ENCODE peak calls at places on chromosomes 12 and 14, in six cellular contexts. One of them, this sample, is unnamed.

GRCh38 chr12:106956048-106956935 is 585 bp downstream of the TMEM263 start:
- DNase-seq in body of pancreas: peak
- DNase-seq in prostate gland: peak
- DNase-seq in tibial nerve: peak
- DNase-seq in uterus: peak
- DNase-seq in A549: peak
- DNase-seq in this sample: peak

GRCh38 chr12:6376079-6376941 is 947 bp upstream of the SCNN1A start:
- DNase-seq in tibial nerve: peak
- DNase-seq in A549: peak
- DNase-seq in uterus: peak
- DNase-seq in body of pancreas: peak
- DNase-seq in prostate gland: peak
- DNase-seq in this sample: no peak

GRCh38 chr12:71004578-71004977 is 84.0 kb upstream of the PTPRR start:
- DNase-seq in A549: no peak
- DNase-seq in prostate gland: no peak
- DNase-seq in uterus: no peak
- DNase-seq in body of pancreas: no peak
- DNase-seq in tibial nerve: no peak
- DNase-seq in this sample: no peak

GRCh38 chr12:57372233-57372632 is 58.6 kb downstream of the R3HDM2 start:
- DNase-seq in A549: peak
- DNase-seq in uterus: no peak
- DNase-seq in body of pancreas: peak
- DNase-seq in tibial nerve: no peak
- DNase-seq in prostate gland: no peak
- DNase-seq in this sample: no peak

GRCh38 chr12:103771466-103771865 is 69.6 kb downstream of the NT5DC3 start:
- DNase-seq in uterus: peak
- DNase-seq in body of pancreas: peak
- DNase-seq in prostate gland: no peak
- DNase-seq in tibial nerve: no peak
- DNase-seq in A549: peak
- DNase-seq in this sample: no peak

GRCh38 chr14:69658664-69659261 is 47.4 kb downstream of the SUSD6 start:
- DNase-seq in A549: no peak
- DNase-seq in tibial nerve: no peak
- DNase-seq in uterus: no peak
- DNase-seq in prostate gland: no peak
- DNase-seq in body of pancreas: no peak
- DNase-seq in this sample: no peak

GRCh38 chr14:99596071-99596627 is 7.9 kb downstream of the CCDC85C start:
- DNase-seq in tibial nerve: no peak
- DNase-seq in A549: no peak
- DNase-seq in prostate gland: peak
- DNase-seq in uterus: no peak
- DNase-seq in body of pancreas: peak
- DNase-seq in this sample: no peak

GRCh38 chr12:79547735-79548347 is 142.9 kb downstream of the PAWR start:
- DNase-seq in body of pancreas: peak
- DNase-seq in prostate gland: peak
- DNase-seq in A549: peak
- DNase-seq in uterus: peak
- DNase-seq in tibial nerve: no peak
- DNase-seq in this sample: peak

GRCh38 chr12:122726056-122726558 is 4.5 kb downstream of the HCAR1 start:
- DNase-seq in tibial nerve: no peak
- DNase-seq in uterus: no peak
- DNase-seq in prostate gland: peak
- DNase-seq in A549: no peak
- DNase-seq in body of pancreas: no peak
- DNase-seq in this sample: no peak

GRCh38 chr14:70785556-70785955 is 23.8 kb downstream of the MAP3K9 start:
- DNase-seq in tibial nerve: no peak
- DNase-seq in body of pancreas: no peak
- DNase-seq in prostate gland: no peak
- DNase-seq in A549: no peak
- DNase-seq in uterus: no peak
- DNase-seq in this sample: no peak

GRCh38 chr14:103064978-103065377 is 7.6 kb upstream of the CDC42BPB start:
- DNase-seq in A549: no peak
- DNase-seq in body of pancreas: no peak
- DNase-seq in prostate gland: no peak
- DNase-seq in uterus: no peak
- DNase-seq in tibial nerve: no peak
- DNase-seq in this sample: no peak

GRCh38 chr12:46268349-46268616 is 560 bp downstream of the SLC38A1 start:
- DNase-seq in prostate gland: no peak
- DNase-seq in tibial nerve: no peak
- DNase-seq in A549: no peak
- DNase-seq in uterus: no peak
- DNase-seq in body of pancreas: no peak
- DNase-seq in this sample: no peak

GRCh38 chr12:46268617-46269428 is at the start of gene SLC38A1:
- DNase-seq in A549: peak
- DNase-seq in prostate gland: peak
- DNase-seq in tibial nerve: peak
- DNase-seq in body of pancreas: peak
- DNase-seq in uterus: peak
- DNase-seq in this sample: peak

GRCh38 chr12:46266869-46267617 is 1.8 kb downstream of the SLC38A1 start:
- DNase-seq in tibial nerve: no peak
- DNase-seq in uterus: peak
- DNase-seq in body of pancreas: peak
- DNase-seq in prostate gland: peak
- DNase-seq in A549: peak
- DNase-seq in this sample: peak

GRCh38 chr12:46266382-46266791 is 2.5 kb downstream of the SLC38A1 start:
- DNase-seq in body of pancreas: no peak
- DNase-seq in tibial nerve: no peak
- DNase-seq in uterus: peak
- DNase-seq in prostate gland: no peak
- DNase-seq in A549: peak
- DNase-seq in this sample: peak

GRCh38 chr12:46267618-46268348 is 1.1 kb downstream of the SLC38A1 start:
- DNase-seq in body of pancreas: peak
- DNase-seq in prostate gland: peak
- DNase-seq in uterus: no peak
- DNase-seq in A549: no peak
- DNase-seq in tibial nerve: no peak
- DNase-seq in this sample: peak
- TF ChIP-seq POLR2A in body of pancreas: peak
- TF ChIP-seq POLR2A in prostate gland: no peak
- TF ChIP-seq POLR2A in uterus: no peak
- TF ChIP-seq POLR2A in A549: no peak
- TF ChIP-seq POLR2A in tibial nerve: no peak
- TF ChIP-seq POLR2A in this sample: no peak

DNA sequence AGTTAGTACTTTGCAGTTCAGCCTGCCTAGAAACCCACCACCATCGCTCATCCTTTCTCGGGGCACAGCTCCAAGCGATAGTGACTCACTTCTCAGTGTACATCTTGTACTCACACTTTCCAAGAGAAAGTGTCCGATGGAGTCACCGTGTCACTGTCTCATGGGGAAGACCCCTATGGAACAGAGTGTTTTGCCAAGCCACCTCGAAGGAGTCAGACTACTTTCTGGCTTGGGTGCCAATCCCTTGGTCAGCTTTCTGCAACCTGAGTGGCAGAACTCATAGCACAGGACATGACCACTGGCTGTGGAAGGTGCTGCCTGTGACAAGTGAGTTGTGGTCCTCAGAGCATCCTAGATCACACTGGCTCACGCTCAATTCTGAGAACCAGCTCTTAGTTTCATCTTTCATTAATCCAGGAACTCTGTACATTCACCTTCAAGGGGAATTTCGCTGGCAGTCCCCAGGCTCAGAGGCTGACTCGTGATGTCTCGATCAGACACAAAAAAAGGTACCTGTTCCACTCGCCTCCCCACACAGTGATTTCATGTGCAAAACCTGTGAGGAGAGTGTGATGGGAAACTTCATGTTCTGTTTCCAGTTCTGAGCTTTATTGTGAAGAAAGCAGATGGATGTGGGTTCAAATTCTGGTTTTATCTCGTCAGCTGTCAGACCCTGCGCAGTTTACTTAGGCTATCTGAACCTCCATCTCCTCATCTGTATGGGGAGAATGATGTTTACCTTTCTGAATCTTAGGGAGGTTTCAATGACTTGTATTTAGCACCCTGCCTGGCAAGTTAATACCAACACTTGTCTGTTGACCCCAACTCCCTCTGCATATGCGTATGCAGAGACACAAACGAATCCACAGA is 127.3 kb upstream of the CCND2 start:
- DNase-seq in A549: no peak
- DNase-seq in body of pancreas: no peak
- DNase-seq in prostate gland: no peak
- DNase-seq in uterus: no peak
- DNase-seq in tibial nerve: no peak
- DNase-seq in this sample: peak
- TF ChIP-seq POLR2A in A549: no peak
- TF ChIP-seq POLR2A in body of pancreas: no peak
- TF ChIP-seq POLR2A in prostate gland: no peak
- TF ChIP-seq POLR2A in uterus: no peak
- TF ChIP-seq POLR2A in tibial nerve: no peak
- TF ChIP-seq POLR2A in this sample: no peak

GRCh38 chr12:49034287-49034622 is 15.7 kb upstream of the PRKAG1 start:
- DNase-seq in prostate gland: no peak
- DNase-seq in A549: no peak
- DNase-seq in body of pancreas: no peak
- DNase-seq in uterus: no peak
- DNase-seq in tibial nerve: no peak
- DNase-seq in this sample: no peak

GRCh38 chr12:49031573-49032161 is 13.1 kb upstream of the PRKAG1 start:
- DNase-seq in uterus: no peak
- DNase-seq in A549: no peak
- DNase-seq in tibial nerve: no peak
- DNase-seq in body of pancreas: no peak
- DNase-seq in prostate gland: no peak
- DNase-seq in this sample: no peak

GRCh38 chr12:49032679-49033447 is 14.3 kb upstream of the PRKAG1 start:
- DNase-seq in uterus: no peak
- DNase-seq in body of pancreas: no peak
- DNase-seq in tibial nerve: no peak
- DNase-seq in A549: no peak
- DNase-seq in prostate gland: no peak
- DNase-seq in this sample: no peak

GRCh38 chr12:49032276-49032675 is 13.7 kb upstream of the PRKAG1 start:
- DNase-seq in prostate gland: no peak
- DNase-seq in uterus: no peak
- DNase-seq in tibial nerve: no peak
- DNase-seq in A549: no peak
- DNase-seq in body of pancreas: no peak
- DNase-seq in this sample: no peak

DNA sequence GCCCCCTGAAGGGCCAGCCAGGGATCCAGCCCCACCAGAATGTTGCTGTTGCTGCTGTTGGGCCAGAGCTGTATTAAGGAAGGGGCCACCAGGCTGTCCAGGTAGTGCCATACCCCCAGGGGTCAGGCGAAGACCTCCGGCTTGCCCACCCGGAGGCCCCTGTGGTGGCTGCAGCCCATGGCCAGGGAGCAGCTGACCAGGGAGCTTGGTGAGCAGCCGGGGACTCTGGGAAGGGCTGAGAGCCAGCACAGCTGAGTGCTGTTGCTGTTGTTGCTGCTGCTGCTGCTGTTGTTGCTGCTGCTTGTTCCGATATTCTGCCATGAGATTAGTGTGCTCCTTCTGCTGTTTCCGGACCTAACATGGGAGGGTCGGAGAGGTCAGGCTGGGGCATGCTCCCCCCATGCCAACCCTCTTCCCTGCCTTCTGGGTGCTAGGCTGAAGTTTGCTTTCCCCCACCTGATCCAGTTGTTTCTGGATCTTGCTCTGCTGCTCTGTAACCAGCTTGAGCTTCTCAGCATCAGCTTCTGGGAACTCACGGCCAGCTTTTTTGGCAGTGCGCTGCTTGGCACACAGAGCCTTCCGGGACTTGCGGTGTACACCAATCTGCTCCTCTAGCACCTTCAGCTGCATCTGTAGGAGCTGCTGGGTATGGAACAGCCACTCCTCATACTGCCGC is 15.2 kb upstream of the PRKAG1 start:
- DNase-seq in body of pancreas: no peak
- DNase-seq in A549: no peak
- DNase-seq in prostate gland: no peak
- DNase-seq in tibial nerve: no peak
- DNase-seq in uterus: no peak
- DNase-seq in this sample: no peak
- TF ChIP-seq POLR2A in body of pancreas: no peak
- TF ChIP-seq POLR2A in A549: no peak
- TF ChIP-seq POLR2A in prostate gland: no peak
- TF ChIP-seq POLR2A in tibial nerve: no peak
- TF ChIP-seq POLR2A in uterus: no peak
- TF ChIP-seq POLR2A in this sample: no peak

GRCh38 chr12:93020998-93021597 is 92.0 kb upstream of the EEA1 start:
- DNase-seq in A549: no peak
- DNase-seq in body of pancreas: no peak
- DNase-seq in prostate gland: no peak
- DNase-seq in tibial nerve: no peak
- DNase-seq in uterus: no peak
- DNase-seq in this sample: no peak

GRCh38 chr12:93018610-93019009 is 89.5 kb upstream of the EEA1 start:
- DNase-seq in A549: no peak
- DNase-seq in prostate gland: no peak
- DNase-seq in body of pancreas: no peak
- DNase-seq in tibial nerve: no peak
- DNase-seq in uterus: no peak
- DNase-seq in this sample: no peak

GRCh38 chr12:93019240-93019910 is 90.3 kb upstream of the EEA1 start:
- DNase-seq in prostate gland: peak
- DNase-seq in uterus: no peak
- DNase-seq in body of pancreas: no peak
- DNase-seq in tibial nerve: no peak
- DNase-seq in A549: no peak
- DNase-seq in this sample: no peak

GRCh38 chr12:93019911-93020224 is 90.8 kb upstream of the EEA1 start:
- DNase-seq in body of pancreas: peak
- DNase-seq in uterus: no peak
- DNase-seq in A549: no peak
- DNase-seq in tibial nerve: no peak
- DNase-seq in prostate gland: peak
- DNase-seq in this sample: no peak

DNA sequence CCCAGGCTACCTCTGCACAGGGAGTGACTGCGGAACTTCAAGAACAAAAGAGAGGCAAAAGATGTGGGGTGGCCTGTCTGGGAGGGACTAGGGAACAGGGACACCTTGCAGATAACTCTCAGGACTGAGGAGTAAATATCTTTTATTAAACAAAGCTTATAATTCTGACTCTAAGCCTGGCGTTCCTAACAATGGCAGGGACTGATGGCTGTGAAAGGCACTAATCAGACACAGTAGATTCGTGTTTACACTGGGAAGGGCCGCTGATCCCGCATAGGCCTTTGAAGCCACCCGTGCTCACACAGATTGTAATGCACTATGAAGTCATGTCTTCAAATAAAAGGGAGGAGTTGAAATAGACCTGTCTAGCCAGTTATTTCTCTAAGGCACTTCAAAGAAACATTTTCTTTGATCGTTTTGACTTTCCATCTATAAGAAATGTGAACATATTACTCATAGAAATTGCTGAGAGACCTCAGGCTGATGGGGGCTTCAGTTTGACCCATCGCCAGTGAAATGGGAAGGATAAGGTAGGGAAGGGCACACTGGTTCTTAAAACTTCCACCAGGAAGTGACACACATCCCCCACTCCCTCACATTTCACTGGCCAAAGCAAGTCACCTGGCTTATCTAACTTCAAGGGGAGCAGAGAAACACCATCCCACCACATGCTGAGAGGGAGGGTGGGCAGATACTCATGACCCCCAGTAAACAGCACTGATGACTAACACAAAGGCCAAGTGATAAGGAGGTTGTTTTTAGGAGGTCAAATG is 91.3 kb upstream of the EEA1 start:
- DNase-seq in A549: no peak
- DNase-seq in uterus: no peak
- DNase-seq in prostate gland: peak
- DNase-seq in tibial nerve: no peak
- DNase-seq in body of pancreas: peak
- DNase-seq in this sample: no peak
- TF ChIP-seq POLR2A in A549: no peak
- TF ChIP-seq POLR2A in uterus: no peak
- TF ChIP-seq POLR2A in prostate gland: no peak
- TF ChIP-seq POLR2A in tibial nerve: no peak
- TF ChIP-seq POLR2A in body of pancreas: peak
- TF ChIP-seq POLR2A in this sample: no peak

This sample was measured in lower leg skin.